ENCODE peak calls at places on chromosomes 2 and 18, in ten cellular contexts. One of them, this sample, is unnamed.

GRCh38 chr18:596288-596881 is 403 bp upstream of the CLUL1 start:
- DNase-seq in osteocyte: no peak
- DNase-seq in activated naive CD8-positive, alpha-beta T cell treated with anti-CD3 and anti-CD28 coated beads for 36 hours: peak
- DNase-seq in stimulated activated CD4-positive, alpha-beta T cell treated with anti-CD3 and anti-CD28 coated beads, Interleukin-2, amount 100 ng/mL, for 48 hours: no peak
- DNase-seq in HCT116: peak
- DNase-seq in hypothalamus: peak
- DNase-seq in HEK293T: peak
- DNase-seq in HCEC 1CT: no peak
- DNase-seq in activated T-helper 1 cell treated with Interleukin-2 at 50 U/mL for 16 hours: peak
- DNase-seq in mammary epithelial cell: peak
- DNase-seq in this sample: peak

GRCh38 chr2:232876071-232876977 is 6.3 kb downstream of the SNORC start:
- DNase-seq in osteocyte: no peak
- DNase-seq in activated naive CD8-positive, alpha-beta T cell treated with anti-CD3 and anti-CD28 coated beads for 36 hours: peak
- DNase-seq in stimulated activated CD4-positive, alpha-beta T cell treated with anti-CD3 and anti-CD28 coated beads, Interleukin-2, amount 100 ng/mL, for 48 hours: no peak
- DNase-seq in HCT116: no peak
- DNase-seq in hypothalamus: no peak
- DNase-seq in HEK293T: no peak
- DNase-seq in HCEC 1CT: no peak
- DNase-seq in activated T-helper 1 cell treated with Interleukin-2 at 50 U/mL for 16 hours: peak
- DNase-seq in mammary epithelial cell: peak
- DNase-seq in this sample: no peak

GRCh38 chr2:222271854-222272253 is 26.9 kb downstream of the PAX3 start:
- DNase-seq in osteocyte: no peak
- DNase-seq in activated naive CD8-positive, alpha-beta T cell treated with anti-CD3 and anti-CD28 coated beads for 36 hours: no peak
- DNase-seq in stimulated activated CD4-positive, alpha-beta T cell treated with anti-CD3 and anti-CD28 coated beads, Interleukin-2, amount 100 ng/mL, for 48 hours: no peak
- DNase-seq in HCT116: no peak
- DNase-seq in hypothalamus: no peak
- DNase-seq in HEK293T: no peak
- DNase-seq in HCEC 1CT: no peak
- DNase-seq in activated T-helper 1 cell treated with Interleukin-2 at 50 U/mL for 16 hours: no peak
- DNase-seq in mammary epithelial cell: no peak
- DNase-seq in this sample: no peak

GRCh38 chr2:171281116-171281515 is 120.4 kb upstream of the TLK1 start:
- DNase-seq in osteocyte: peak
- DNase-seq in activated naive CD8-positive, alpha-beta T cell treated with anti-CD3 and anti-CD28 coated beads for 36 hours: no peak
- DNase-seq in stimulated activated CD4-positive, alpha-beta T cell treated with anti-CD3 and anti-CD28 coated beads, Interleukin-2, amount 100 ng/mL, for 48 hours: no peak
- DNase-seq in HCT116: no peak
- DNase-seq in hypothalamus: no peak
- DNase-seq in HEK293T: no peak
- DNase-seq in HCEC 1CT: no peak
- DNase-seq in activated T-helper 1 cell treated with Interleukin-2 at 50 U/mL for 16 hours: no peak
- DNase-seq in mammary epithelial cell: no peak
- DNase-seq in this sample: no peak

GRCh38 chr2:240990726-240991377 is 7.6 kb upstream of the SNED1 start:
- DNase-seq in osteocyte: no peak
- DNase-seq in activated naive CD8-positive, alpha-beta T cell treated with anti-CD3 and anti-CD28 coated beads for 36 hours: no peak
- DNase-seq in stimulated activated CD4-positive, alpha-beta T cell treated with anti-CD3 and anti-CD28 coated beads, Interleukin-2, amount 100 ng/mL, for 48 hours: no peak
- DNase-seq in HCT116: no peak
- DNase-seq in hypothalamus: no peak
- DNase-seq in HEK293T: no peak
- DNase-seq in HCEC 1CT: no peak
- DNase-seq in activated T-helper 1 cell treated with Interleukin-2 at 50 U/mL for 16 hours: no peak
- DNase-seq in mammary epithelial cell: no peak
- DNase-seq in this sample: peak

GRCh38 chr2:65349863-65350262 is 82.5 kb downstream of the SPRED2 start:
- DNase-seq in osteocyte: peak
- DNase-seq in activated naive CD8-positive, alpha-beta T cell treated with anti-CD3 and anti-CD28 coated beads for 36 hours: no peak
- DNase-seq in stimulated activated CD4-positive, alpha-beta T cell treated with anti-CD3 and anti-CD28 coated beads, Interleukin-2, amount 100 ng/mL, for 48 hours: no peak
- DNase-seq in HCT116: no peak
- DNase-seq in hypothalamus: no peak
- DNase-seq in HEK293T: peak
- DNase-seq in HCEC 1CT: peak
- DNase-seq in activated T-helper 1 cell treated with Interleukin-2 at 50 U/mL for 16 hours: no peak
- DNase-seq in mammary epithelial cell: peak
- DNase-seq in this sample: peak

GRCh38 chr2:98188351-98189046 is 101.5 kb downstream of the VWA3B start:
- DNase-seq in osteocyte: no peak
- DNase-seq in activated naive CD8-positive, alpha-beta T cell treated with anti-CD3 and anti-CD28 coated beads for 36 hours: no peak
- DNase-seq in stimulated activated CD4-positive, alpha-beta T cell treated with anti-CD3 and anti-CD28 coated beads, Interleukin-2, amount 100 ng/mL, for 48 hours: no peak
- DNase-seq in HCT116: peak
- DNase-seq in hypothalamus: no peak
- DNase-seq in HEK293T: no peak
- DNase-seq in HCEC 1CT: no peak
- DNase-seq in activated T-helper 1 cell treated with Interleukin-2 at 50 U/mL for 16 hours: no peak
- DNase-seq in mammary epithelial cell: peak
- DNase-seq in this sample: no peak

GRCh38 chr2:240502059-240502429 is 55.7 kb downstream of the ANKMY1 start:
- DNase-seq in osteocyte: no peak
- DNase-seq in activated naive CD8-positive, alpha-beta T cell treated with anti-CD3 and anti-CD28 coated beads for 36 hours: no peak
- DNase-seq in stimulated activated CD4-positive, alpha-beta T cell treated with anti-CD3 and anti-CD28 coated beads, Interleukin-2, amount 100 ng/mL, for 48 hours: no peak
- DNase-seq in HCT116: no peak
- DNase-seq in hypothalamus: no peak
- DNase-seq in HEK293T: no peak
- DNase-seq in HCEC 1CT: no peak
- DNase-seq in activated T-helper 1 cell treated with Interleukin-2 at 50 U/mL for 16 hours: no peak
- DNase-seq in mammary epithelial cell: no peak
- DNase-seq in this sample: no peak

GRCh38 chr2:146986161-146986560 is 858.7 kb upstream of the ACVR2A start:
- DNase-seq in osteocyte: no peak
- DNase-seq in activated naive CD8-positive, alpha-beta T cell treated with anti-CD3 and anti-CD28 coated beads for 36 hours: no peak
- DNase-seq in stimulated activated CD4-positive, alpha-beta T cell treated with anti-CD3 and anti-CD28 coated beads, Interleukin-2, amount 100 ng/mL, for 48 hours: no peak
- DNase-seq in HCT116: no peak
- DNase-seq in hypothalamus: no peak
- DNase-seq in HEK293T: no peak
- DNase-seq in HCEC 1CT: no peak
- DNase-seq in activated T-helper 1 cell treated with Interleukin-2 at 50 U/mL for 16 hours: no peak
- DNase-seq in mammary epithelial cell: peak
- DNase-seq in this sample: no peak

GRCh38 chr2:223363085-223363484 is 239.1 kb downstream of the SCG2 start:
- DNase-seq in osteocyte: no peak
- DNase-seq in activated naive CD8-positive, alpha-beta T cell treated with anti-CD3 and anti-CD28 coated beads for 36 hours: no peak
- DNase-seq in stimulated activated CD4-positive, alpha-beta T cell treated with anti-CD3 and anti-CD28 coated beads, Interleukin-2, amount 100 ng/mL, for 48 hours: no peak
- DNase-seq in HCT116: no peak
- DNase-seq in hypothalamus: no peak
- DNase-seq in HEK293T: no peak
- DNase-seq in HCEC 1CT: no peak
- DNase-seq in activated T-helper 1 cell treated with Interleukin-2 at 50 U/mL for 16 hours: no peak
- DNase-seq in mammary epithelial cell: no peak
- DNase-seq in this sample: no peak

GRCh38 chr2:36338827-36339145 is 16.8 kb upstream of the CRIM1 start:
- DNase-seq in osteocyte: no peak
- DNase-seq in activated naive CD8-positive, alpha-beta T cell treated with anti-CD3 and anti-CD28 coated beads for 36 hours: no peak
- DNase-seq in stimulated activated CD4-positive, alpha-beta T cell treated with anti-CD3 and anti-CD28 coated beads, Interleukin-2, amount 100 ng/mL, for 48 hours: no peak
- DNase-seq in HCT116: no peak
- DNase-seq in hypothalamus: no peak
- DNase-seq in HEK293T: no peak
- DNase-seq in HCEC 1CT: peak
- DNase-seq in activated T-helper 1 cell treated with Interleukin-2 at 50 U/mL for 16 hours: no peak
- DNase-seq in mammary epithelial cell: no peak
- DNase-seq in this sample: no peak

GRCh38 chr2:120847700-120848321 is 112.1 kb downstream of the GLI2 start:
- DNase-seq in osteocyte: no peak
- DNase-seq in activated naive CD8-positive, alpha-beta T cell treated with anti-CD3 and anti-CD28 coated beads for 36 hours: no peak
- DNase-seq in stimulated activated CD4-positive, alpha-beta T cell treated with anti-CD3 and anti-CD28 coated beads, Interleukin-2, amount 100 ng/mL, for 48 hours: no peak
- DNase-seq in HCT116: no peak
- DNase-seq in hypothalamus: no peak
- DNase-seq in HEK293T: no peak
- DNase-seq in HCEC 1CT: no peak
- DNase-seq in activated T-helper 1 cell treated with Interleukin-2 at 50 U/mL for 16 hours: no peak
- DNase-seq in mammary epithelial cell: peak
- DNase-seq in this sample: peak

GRCh38 chr2:212421571-212422334 is 116.8 kb downstream of the ERBB4 start:
- DNase-seq in osteocyte: no peak
- DNase-seq in activated naive CD8-positive, alpha-beta T cell treated with anti-CD3 and anti-CD28 coated beads for 36 hours: no peak
- DNase-seq in stimulated activated CD4-positive, alpha-beta T cell treated with anti-CD3 and anti-CD28 coated beads, Interleukin-2, amount 100 ng/mL, for 48 hours: no peak
- DNase-seq in HCT116: no peak
- DNase-seq in hypothalamus: no peak
- DNase-seq in HEK293T: no peak
- DNase-seq in HCEC 1CT: peak
- DNase-seq in activated T-helper 1 cell treated with Interleukin-2 at 50 U/mL for 16 hours: no peak
- DNase-seq in mammary epithelial cell: peak
- DNase-seq in this sample: no peak

GRCh38 chr2:14306268-14306950 is 326.1 kb upstream of the LRATD1 start:
- DNase-seq in osteocyte: no peak
- DNase-seq in activated naive CD8-positive, alpha-beta T cell treated with anti-CD3 and anti-CD28 coated beads for 36 hours: no peak
- DNase-seq in stimulated activated CD4-positive, alpha-beta T cell treated with anti-CD3 and anti-CD28 coated beads, Interleukin-2, amount 100 ng/mL, for 48 hours: no peak
- DNase-seq in HCT116: no peak
- DNase-seq in hypothalamus: no peak
- DNase-seq in HEK293T: no peak
- DNase-seq in HCEC 1CT: no peak
- DNase-seq in activated T-helper 1 cell treated with Interleukin-2 at 50 U/mL for 16 hours: no peak
- DNase-seq in mammary epithelial cell: no peak
- DNase-seq in this sample: no peak

GRCh38 chr2:225779829-225780228 is 380.3 kb downstream of the NYAP2 start:
- DNase-seq in osteocyte: no peak
- DNase-seq in activated naive CD8-positive, alpha-beta T cell treated with anti-CD3 and anti-CD28 coated beads for 36 hours: no peak
- DNase-seq in stimulated activated CD4-positive, alpha-beta T cell treated with anti-CD3 and anti-CD28 coated beads, Interleukin-2, amount 100 ng/mL, for 48 hours: no peak
- DNase-seq in HCT116: no peak
- DNase-seq in hypothalamus: no peak
- DNase-seq in HEK293T: no peak
- DNase-seq in HCEC 1CT: no peak
- DNase-seq in activated T-helper 1 cell treated with Interleukin-2 at 50 U/mL for 16 hours: no peak
- DNase-seq in mammary epithelial cell: no peak
- DNase-seq in this sample: no peak

GRCh38 chr2:70992945-70993688 is 1.6 kb downstream of the TEX261 start:
- DNase-seq in osteocyte: no peak
- DNase-seq in activated naive CD8-positive, alpha-beta T cell treated with anti-CD3 and anti-CD28 coated beads for 36 hours: no peak
- DNase-seq in stimulated activated CD4-positive, alpha-beta T cell treated with anti-CD3 and anti-CD28 coated beads, Interleukin-2, amount 100 ng/mL, for 48 hours: no peak
- DNase-seq in HCT116: no peak
- DNase-seq in hypothalamus: no peak
- DNase-seq in HEK293T: peak
- DNase-seq in HCEC 1CT: no peak
- DNase-seq in activated T-helper 1 cell treated with Interleukin-2 at 50 U/mL for 16 hours: no peak
- DNase-seq in mammary epithelial cell: no peak
- DNase-seq in this sample: no peak

GRCh38 chr2:151156431-151156830 is 105.2 kb downstream of the RBM43 start:
- DNase-seq in osteocyte: no peak
- DNase-seq in activated naive CD8-positive, alpha-beta T cell treated with anti-CD3 and anti-CD28 coated beads for 36 hours: no peak
- DNase-seq in stimulated activated CD4-positive, alpha-beta T cell treated with anti-CD3 and anti-CD28 coated beads, Interleukin-2, amount 100 ng/mL, for 48 hours: no peak
- DNase-seq in HCT116: no peak
- DNase-seq in hypothalamus: no peak
- DNase-seq in HEK293T: no peak
- DNase-seq in HCEC 1CT: no peak
- DNase-seq in activated T-helper 1 cell treated with Interleukin-2 at 50 U/mL for 16 hours: no peak
- DNase-seq in mammary epithelial cell: peak
- DNase-seq in this sample: no peak

GRCh38 chr2:64085936-64086335 is 58.3 kb downstream of the PELI1 start:
- DNase-seq in osteocyte: no peak
- DNase-seq in activated naive CD8-positive, alpha-beta T cell treated with anti-CD3 and anti-CD28 coated beads for 36 hours: no peak
- DNase-seq in stimulated activated CD4-positive, alpha-beta T cell treated with anti-CD3 and anti-CD28 coated beads, Interleukin-2, amount 100 ng/mL, for 48 hours: no peak
- DNase-seq in HCT116: no peak
- DNase-seq in hypothalamus: no peak
- DNase-seq in HEK293T: no peak
- DNase-seq in HCEC 1CT: no peak
- DNase-seq in activated T-helper 1 cell treated with Interleukin-2 at 50 U/mL for 16 hours: no peak
- DNase-seq in mammary epithelial cell: no peak
- DNase-seq in this sample: no peak

GRCh38 chr2:96514521-96514920 is 9.4 kb upstream of the NEURL3 start:
- DNase-seq in osteocyte: peak
- DNase-seq in activated naive CD8-positive, alpha-beta T cell treated with anti-CD3 and anti-CD28 coated beads for 36 hours: no peak
- DNase-seq in stimulated activated CD4-positive, alpha-beta T cell treated with anti-CD3 and anti-CD28 coated beads, Interleukin-2, amount 100 ng/mL, for 48 hours: no peak
- DNase-seq in HCT116: no peak
- DNase-seq in hypothalamus: no peak
- DNase-seq in HEK293T: no peak
- DNase-seq in HCEC 1CT: no peak
- DNase-seq in activated T-helper 1 cell treated with Interleukin-2 at 50 U/mL for 16 hours: no peak
- DNase-seq in mammary epithelial cell: peak
- DNase-seq in this sample: peak

GRCh38 chr2:227774011-227774624 is 28.4 kb downstream of the SCYGR8 start:
- DNase-seq in osteocyte: peak
- DNase-seq in activated naive CD8-positive, alpha-beta T cell treated with anti-CD3 and anti-CD28 coated beads for 36 hours: peak
- DNase-seq in stimulated activated CD4-positive, alpha-beta T cell treated with anti-CD3 and anti-CD28 coated beads, Interleukin-2, amount 100 ng/mL, for 48 hours: no peak
- DNase-seq in HCT116: peak
- DNase-seq in hypothalamus: no peak
- DNase-seq in HEK293T: no peak
- DNase-seq in HCEC 1CT: no peak
- DNase-seq in activated T-helper 1 cell treated with Interleukin-2 at 50 U/mL for 16 hours: no peak
- DNase-seq in mammary epithelial cell: no peak
- DNase-seq in this sample: no peak

GRCh38 chr2:138433995-138434991 is 67.3 kb upstream of the SPOPL start:
- DNase-seq in osteocyte: no peak
- DNase-seq in activated naive CD8-positive, alpha-beta T cell treated with anti-CD3 and anti-CD28 coated beads for 36 hours: no peak
- DNase-seq in stimulated activated CD4-positive, alpha-beta T cell treated with anti-CD3 and anti-CD28 coated beads, Interleukin-2, amount 100 ng/mL, for 48 hours: no peak
- DNase-seq in HCT116: no peak
- DNase-seq in hypothalamus: no peak
- DNase-seq in HEK293T: no peak
- DNase-seq in HCEC 1CT: no peak
- DNase-seq in activated T-helper 1 cell treated with Interleukin-2 at 50 U/mL for 16 hours: no peak
- DNase-seq in mammary epithelial cell: peak
- DNase-seq in this sample: no peak

GRCh38 chr2:207078186-207078798 is 87.5 kb downstream of the KLF7 start:
- DNase-seq in osteocyte: no peak
- DNase-seq in activated naive CD8-positive, alpha-beta T cell treated with anti-CD3 and anti-CD28 coated beads for 36 hours: no peak
- DNase-seq in stimulated activated CD4-positive, alpha-beta T cell treated with anti-CD3 and anti-CD28 coated beads, Interleukin-2, amount 100 ng/mL, for 48 hours: no peak
- DNase-seq in HCT116: no peak
- DNase-seq in hypothalamus: no peak
- DNase-seq in HEK293T: no peak
- DNase-seq in HCEC 1CT: no peak
- DNase-seq in activated T-helper 1 cell treated with Interleukin-2 at 50 U/mL for 16 hours: no peak
- DNase-seq in mammary epithelial cell: no peak
- DNase-seq in this sample: no peak

GRCh38 chr18:24683965-24684364 is 223.5 kb downstream of the HRH4 start:
- DNase-seq in osteocyte: no peak
- DNase-seq in activated naive CD8-positive, alpha-beta T cell treated with anti-CD3 and anti-CD28 coated beads for 36 hours: no peak
- DNase-seq in stimulated activated CD4-positive, alpha-beta T cell treated with anti-CD3 and anti-CD28 coated beads, Interleukin-2, amount 100 ng/mL, for 48 hours: no peak
- DNase-seq in HCT116: peak
- DNase-seq in hypothalamus: no peak
- DNase-seq in HEK293T: no peak
- DNase-seq in HCEC 1CT: no peak
- DNase-seq in activated T-helper 1 cell treated with Interleukin-2 at 50 U/mL for 16 hours: no peak
- DNase-seq in mammary epithelial cell: peak
- DNase-seq in this sample: no peak

GRCh38 chr2:37168217-37168981 is 11.6 kb upstream of the EIF2AK2 start:
- DNase-seq in osteocyte: no peak
- DNase-seq in activated naive CD8-positive, alpha-beta T cell treated with anti-CD3 and anti-CD28 coated beads for 36 hours: peak
- DNase-seq in stimulated activated CD4-positive, alpha-beta T cell treated with anti-CD3 and anti-CD28 coated beads, Interleukin-2, amount 100 ng/mL, for 48 hours: no peak
- DNase-seq in HCT116: peak
- DNase-seq in hypothalamus: no peak
- DNase-seq in HEK293T: peak
- DNase-seq in HCEC 1CT: peak
- DNase-seq in activated T-helper 1 cell treated with Interleukin-2 at 50 U/mL for 16 hours: no peak
- DNase-seq in mammary epithelial cell: peak
- DNase-seq in this sample: no peak

GRCh38 chr2:39524756-39525635 is 87.9 kb upstream of the MAP4K3 start:
- DNase-seq in osteocyte: no peak
- DNase-seq in activated naive CD8-positive, alpha-beta T cell treated with anti-CD3 and anti-CD28 coated beads for 36 hours: no peak
- DNase-seq in stimulated activated CD4-positive, alpha-beta T cell treated with anti-CD3 and anti-CD28 coated beads, Interleukin-2, amount 100 ng/mL, for 48 hours: no peak
- DNase-seq in HCT116: no peak
- DNase-seq in hypothalamus: no peak
- DNase-seq in HEK293T: no peak
- DNase-seq in HCEC 1CT: peak
- DNase-seq in activated T-helper 1 cell treated with Interleukin-2 at 50 U/mL for 16 hours: no peak
- DNase-seq in mammary epithelial cell: no peak
- DNase-seq in this sample: no peak

GRCh38 chr2:132651115-132652099 is 18.6 kb downstream of the LYPD1 start:
- DNase-seq in osteocyte: no peak
- DNase-seq in activated naive CD8-positive, alpha-beta T cell treated with anti-CD3 and anti-CD28 coated beads for 36 hours: no peak
- DNase-seq in stimulated activated CD4-positive, alpha-beta T cell treated with anti-CD3 and anti-CD28 coated beads, Interleukin-2, amount 100 ng/mL, for 48 hours: no peak
- DNase-seq in HCT116: peak
- DNase-seq in hypothalamus: no peak
- DNase-seq in HEK293T: peak
- DNase-seq in HCEC 1CT: no peak
- DNase-seq in activated T-helper 1 cell treated with Interleukin-2 at 50 U/mL for 16 hours: no peak
- DNase-seq in mammary epithelial cell: no peak
- DNase-seq in this sample: no peak

GRCh38 chr2:172836386-172837200 is 100.9 kb downstream of the RAPGEF4 start:
- DNase-seq in osteocyte: no peak
- DNase-seq in activated naive CD8-positive, alpha-beta T cell treated with anti-CD3 and anti-CD28 coated beads for 36 hours: no peak
- DNase-seq in stimulated activated CD4-positive, alpha-beta T cell treated with anti-CD3 and anti-CD28 coated beads, Interleukin-2, amount 100 ng/mL, for 48 hours: no peak
- DNase-seq in HCT116: peak
- DNase-seq in hypothalamus: no peak
- DNase-seq in HEK293T: no peak
- DNase-seq in HCEC 1CT: peak
- DNase-seq in activated T-helper 1 cell treated with Interleukin-2 at 50 U/mL for 16 hours: no peak
- DNase-seq in mammary epithelial cell: peak
- DNase-seq in this sample: no peak

GRCh38 chr2:5188636-5189035 is 503.5 kb upstream of the SOX11 start:
- DNase-seq in osteocyte: no peak
- DNase-seq in activated naive CD8-positive, alpha-beta T cell treated with anti-CD3 and anti-CD28 coated beads for 36 hours: no peak
- DNase-seq in stimulated activated CD4-positive, alpha-beta T cell treated with anti-CD3 and anti-CD28 coated beads, Interleukin-2, amount 100 ng/mL, for 48 hours: no peak
- DNase-seq in HCT116: no peak
- DNase-seq in hypothalamus: no peak
- DNase-seq in HEK293T: no peak
- DNase-seq in HCEC 1CT: no peak
- DNase-seq in activated T-helper 1 cell treated with Interleukin-2 at 50 U/mL for 16 hours: no peak
- DNase-seq in mammary epithelial cell: peak
- DNase-seq in this sample: no peak

This sample was measured in RWPE2.